ENCODE peak calls at places on chromosome 19, in four cellular contexts. One of them, this sample, is unnamed.

GRCh38 chr19:28444371-28444770 is 768.6 kb downstream of the UQCRFS1 start:
- DNase-seq in body of pancreas: no peak
- DNase-seq in cardiac muscle cell: no peak
- DNase-seq in IMR-90: no peak
- DNase-seq in this sample: no peak

GRCh38 chr19:48992571-48993174 is 436 bp downstream of the GYS1 start:
- DNase-seq in IMR-90: no peak
- DNase-seq in body of pancreas: no peak
- DNase-seq in cardiac muscle cell: no peak
- DNase-seq in this sample: no peak

GRCh38 chr19:45693168-45693788 is 812 bp downstream of the QPCTL start:
- DNase-seq in cardiac muscle cell: peak; percentile 74
- DNase-seq in IMR-90: peak; percentile 57
- DNase-seq in body of pancreas: peak; percentile 83
- DNase-seq in this sample: peak; percentile 94

GRCh38 chr19:17829855-17830566 is 8.7 kb upstream of the INSL3 start:
- DNase-seq in body of pancreas: peak; percentile 15
- DNase-seq in IMR-90: peak; percentile 8
- DNase-seq in cardiac muscle cell: peak; percentile 31
- DNase-seq in this sample: no peak

GRCh38 chr19:33299061-33299665 is 3.2 kb downstream of the CEBPA start:
- DNase-seq in IMR-90: no peak
- DNase-seq in body of pancreas: peak; percentile 10
- DNase-seq in cardiac muscle cell: no peak
- DNase-seq in this sample: no peak

GRCh38 chr19:51372649-51373504 is at the start of gene NKG7:
- DNase-seq in cardiac muscle cell: no peak
- DNase-seq in body of pancreas: no peak
- DNase-seq in IMR-90: no peak
- DNase-seq in this sample: no peak

GRCh38 chr19:46674416-46675178 is 13.6 kb upstream of the DACT3 start:
- DNase-seq in IMR-90: peak; percentile 7
- DNase-seq in body of pancreas: no peak
- DNase-seq in cardiac muscle cell: no peak
- DNase-seq in this sample: no peak

GRCh38 chr19:41327076-41327475 is 17.1 kb downstream of the CCDC97 start:
- DNase-seq in IMR-90: no peak
- DNase-seq in body of pancreas: no peak
- DNase-seq in cardiac muscle cell: no peak
- DNase-seq in this sample: no peak

GRCh38 chr19:50568321-50569022 is at the start of gene LRRC4B:
- DNase-seq in body of pancreas: no peak
- DNase-seq in cardiac muscle cell: peak; percentile 16
- DNase-seq in IMR-90: no peak
- DNase-seq in this sample: no peak

GRCh38 chr19:51760811-51761356 is at the start of gene FPR2:
- DNase-seq in cardiac muscle cell: no peak
- DNase-seq in body of pancreas: no peak
- DNase-seq in IMR-90: no peak
- DNase-seq in this sample: no peak

GRCh38 chr19:31502536-31503170 is 153.4 kb upstream of the TSHZ3 start:
- DNase-seq in IMR-90: no peak
- DNase-seq in body of pancreas: no peak
- DNase-seq in cardiac muscle cell: no peak
- DNase-seq in this sample: peak; percentile 69

GRCh38 chr19:28019371-28019770 is 1193.6 kb downstream of the UQCRFS1 start:
- DNase-seq in cardiac muscle cell: no peak
- DNase-seq in IMR-90: no peak
- DNase-seq in body of pancreas: no peak
- DNase-seq in this sample: no peak

GRCh38 chr19:45645068-45645630 is 6.0 kb upstream of the EML2 start:
- DNase-seq in cardiac muscle cell: no peak
- DNase-seq in IMR-90: no peak
- DNase-seq in body of pancreas: no peak
- DNase-seq in this sample: no peak

GRCh38 chr19:45172173-45172572 is 5.9 kb downstream of the TRAPPC6A start:
- DNase-seq in body of pancreas: no peak
- DNase-seq in cardiac muscle cell: no peak
- DNase-seq in IMR-90: no peak
- DNase-seq in this sample: no peak

GRCh38 chr19:43524922-43525835 is 1.8 kb downstream of the ETHE1 start:
- DNase-seq in cardiac muscle cell: peak; percentile 63
- DNase-seq in IMR-90: peak; percentile 32
- DNase-seq in body of pancreas: peak; percentile 42
- DNase-seq in this sample: no peak

GRCh38 chr19:18457478-18458331 is 19.8 kb upstream of the ISYNA1 start:
- DNase-seq in IMR-90: no peak
- DNase-seq in cardiac muscle cell: no peak
- DNase-seq in body of pancreas: no peak
- DNase-seq in this sample: no peak

GRCh38 chr19:48186015-48186414 is 15.5 kb downstream of the ZSWIM9 start:
- DNase-seq in IMR-90: no peak
- DNase-seq in cardiac muscle cell: no peak
- DNase-seq in body of pancreas: no peak
- DNase-seq in this sample: no peak

GRCh38 chr19:12769689-12770088 is 5.7 kb downstream of the HOOK2 start:
- DNase-seq in cardiac muscle cell: no peak
- DNase-seq in body of pancreas: no peak
- DNase-seq in IMR-90: no peak
- DNase-seq in this sample: no peak

GRCh38 chr19:4374451-4375163 is 25.7 kb downstream of the SH3GL1 start:
- DNase-seq in IMR-90: peak; percentile 87
- DNase-seq in body of pancreas: peak; percentile 54
- DNase-seq in cardiac muscle cell: peak; percentile 84
- DNase-seq in this sample: no peak